ENCODE peak calls at places on chromosomes 4 and X, in nine cellular contexts. G, N, W, L, C, M, A, Q and J are unnamed samples.

GRCh38 chr4:73451404-73451803 is 15.4 kb downstream of the AFP start:
- DNase-seq in G (no peak), N (no peak), L (peak; percentile 33), C (no peak), W (peak; percentile 38), A (no peak), M (peak; percentile 78), Q (no peak), J (no peak)

GRCh38 chrX:37348237-37349130 is 680 bp upstream of the PRRG1 start:
- DNase-seq in Q (no peak), G (no peak), A (no peak), C (no peak), W (no peak), M (peak; percentile 18), N (no peak), L (no peak), J (no peak)

GRCh38 chr4:171983935-171984805 is 171.0 kb downstream of the GALNTL6 start:
- DNase-seq in N (no peak), W (no peak), M (no peak), G (no peak), C (no peak), L (no peak), Q (no peak), A (no peak), J (no peak)

GRCh38 chrX:15747626-15748173 is 9.6 kb downstream of the CA5B start:
- DNase-seq in N (no peak), L (peak; percentile 68), Q (no peak), G (no peak), M (no peak), C (no peak), W (no peak), A (no peak), J (no peak)

GRCh38 chr4:113982181-113982580 is 2.7 kb upstream of the ARSJ start:
- DNase-seq in A (no peak), L (peak; percentile 36), M (no peak), Q (no peak), N (no peak), G (no peak), C (no peak), W (no peak), J (no peak)

GRCh38 chr4:8274772-8275241 is 5.3 kb downstream of the HTRA3 start:
- DNase-seq in G (peak; percentile 53), Q (no peak), N (no peak), L (peak; percentile 95), M (peak; percentile 87), A (peak; percentile 85), W (no peak), C (peak; percentile 30), J (no peak)

GRCh38 chr4:31295081-31295480 is 574.9 kb downstream of the PCDH7 start:
- DNase-seq in L (no peak), C (no peak), Q (no peak), A (no peak), G (no peak), M (no peak), N (no peak), W (no peak), J (no peak)

GRCh38 chr4:17236686-17237085 is 275.2 kb downstream of the QDPR start:
- DNase-seq in A (no peak), N (no peak), W (no peak), C (no peak), M (peak; percentile 74), G (no peak), L (no peak), Q (no peak), J (no peak)

GRCh38 chrX:40243699-40244098 is 145.9 kb upstream of the BCOR start:
- DNase-seq in L (peak; percentile 45), M (no peak), Q (no peak), N (no peak), W (no peak), C (peak; percentile 32), G (no peak), A (no peak), J (no peak)

GRCh38 chr4:89379541-89380035 is 72.0 kb upstream of the GPRIN3 start:
- DNase-seq in L (no peak), G (no peak), M (peak; percentile 11), N (no peak), Q (no peak), C (no peak), A (no peak), W (no peak), J (no peak)

GRCh38 chrX:53616921-53617320 is 69.6 kb downstream of the HUWE1 start:
- DNase-seq in L (peak; percentile 54), A (no peak), N (no peak), C (no peak), W (no peak), G (no peak), M (no peak), Q (no peak), J (no peak)

GRCh38 chr4:168562021-168562691 is 65.3 kb downstream of the PALLD start:
- DNase-seq in W (no peak), Q (no peak), L (no peak), M (peak; percentile 52), C (no peak), N (no peak), A (no peak), G (no peak), J (no peak)

GRCh38 chr4:66653937-66654336 is 891.4 kb downstream of the CENPC start:
- DNase-seq in M (no peak), Q (no peak), W (no peak), C (no peak), N (no peak), L (no peak), G (no peak), A (no peak), J (no peak)

GRCh38 chr4:169996379-169997245 is 29.6 kb downstream of the MFAP3L start:
- DNase-seq in Q (no peak), W (no peak), L (no peak), C (no peak), M (no peak), G (no peak), N (no peak), A (no peak), J (no peak)

GRCh38 chrX:37745354-37745753 is 34.5 kb upstream of the CYBB start:
- DNase-seq in G (peak; percentile 76), Q (peak; percentile 45), W (peak; percentile 57), N (no peak), A (peak; percentile 80), L (peak; percentile 71), C (peak; percentile 57), M (peak; percentile 67), J (peak; percentile 17)

GRCh38 chrX:107485019-107485418 is 35.6 kb downstream of the FRMPD3 start:
- DNase-seq in L (no peak), N (no peak), C (no peak), A (no peak), Q (no peak), M (no peak), G (no peak), W (no peak), J (no peak)
- TF ChIP-seq CTCF in L (no peak), N (peak; percentile 41), C (no peak), A (no peak), Q (no peak), M (no peak), G (no peak), W (peak; percentile 25), J (peak; percentile 37)

GRCh38 chrX:25427873-25428555 is 412.2 kb upstream of the ARX start:
- DNase-seq in G (no peak), N (no peak), A (peak; percentile 28), C (no peak), L (peak; percentile 36), W (peak; percentile 81), Q (no peak), M (no peak), J (no peak)
- TF ChIP-seq CTCF in G (no peak), N (no peak), A (peak; percentile 12), C (peak; percentile 17), L (peak; percentile 45), W (peak; percentile 65), Q (peak; percentile 29), M (no peak), J (peak; percentile 5)

GRCh38 chrX:132493095-132493494 is 4.3 kb upstream of the MBNL3 start:
- DNase-seq in L (no peak), G (no peak), N (no peak), C (no peak), M (no peak), Q (no peak), W (no peak), A (no peak), J (no peak)

GRCh38 chrX:132488819-132489255 is at the start of gene MBNL3:
- DNase-seq in Q (peak; percentile 57), C (no peak), A (peak; percentile 63), L (peak; percentile 73), G (peak; percentile 59), W (peak; percentile 67), M (peak; percentile 52), N (no peak), J (peak; percentile 81)

GRCh38 chrX:132489256-132490085 is 633 bp upstream of the MBNL3 start:
- DNase-seq in G (peak; percentile 78), C (peak; percentile 53), L (peak; percentile 66), A (peak; percentile 27), N (no peak), W (peak; percentile 38), M (peak; percentile 46), Q (peak; percentile 50), J (peak; percentile 81)

GRCh38 chrX:132490086-132490419 is 1.2 kb upstream of the MBNL3 start:
- DNase-seq in N (no peak), G (no peak), W (no peak), A (no peak), C (no peak), L (peak; percentile 6), Q (no peak), M (no peak), J (peak; percentile 51)

GRCh38 chrX:132491191-132491590 is 2.4 kb upstream of the MBNL3 start:
- DNase-seq in N (no peak), L (no peak), G (no peak), A (no peak), Q (no peak), M (no peak), C (no peak), W (no peak), J (no peak)
- TF ChIP-seq CTCF in N (peak; percentile 17), L (no peak), G (no peak), A (no peak), Q (peak; percentile 28), M (no peak), C (peak; percentile 33), W (peak; percentile 37), J (no peak)

GRCh38 chrX:43853225-43853828 is 28.9 kb downstream of the MAOB start:
- DNase-seq in Q (no peak), A (no peak), M (no peak), N (no peak), C (no peak), L (no peak), G (no peak), W (no peak), J (no peak)

GRCh38 chrX:43847352-43847751 is 34.9 kb downstream of the MAOB start:
- DNase-seq in G (no peak), C (no peak), Q (no peak), W (no peak), L (no peak), M (no peak), A (no peak), N (no peak), J (no peak)

GRCh38 chrX:43846558-43846957 is 35.7 kb downstream of the MAOB start:
- DNase-seq in M (no peak), Q (no peak), A (no peak), L (no peak), N (no peak), G (no peak), W (no peak), C (no peak), J (no peak)

GRCh38 chrX:43849173-43849572 is 33.1 kb downstream of the MAOB start:
- DNase-seq in A (no peak), Q (no peak), M (no peak), C (no peak), W (no peak), N (no peak), G (no peak), L (no peak), J (no peak)

GRCh38 chrX:43850612-43851011 is 31.6 kb downstream of the MAOB start:
- DNase-seq in Q (no peak), W (no peak), L (no peak), A (no peak), N (no peak), C (no peak), G (no peak), M (no peak), J (no peak)
- TF ChIP-seq CTCF in Q (no peak), W (no peak), L (no peak), A (no peak), N (no peak), C (no peak), G (no peak), M (no peak), J (no peak)